ENCODE peak calls at places on chromosomes 11 and 22, in nine cellular contexts. One of them, this sample, is unnamed.

GRCh38 chr22:46609724-46610161 is 10.4 kb upstream of the GRAMD4 start:
- DNase-seq in naive thymus-derived CD4-positive, alpha-beta T cell: no peak
- DNase-seq in hepatocyte: no peak
- DNase-seq in brain microvascular endothelial cell: no peak
- DNase-seq in lower lobe of right lung: no peak
- DNase-seq in psoas muscle: no peak
- DNase-seq in body of pancreas: no peak
- DNase-seq in tibial nerve: no peak
- DNase-seq in PC-3: no peak
- DNase-seq in this sample: no peak

GRCh38 chr11:75388386-75389275 is 10.7 kb upstream of the RPS3 start:
- DNase-seq in naive thymus-derived CD4-positive, alpha-beta T cell: peak; percentile 64
- DNase-seq in hepatocyte: peak; percentile 81
- DNase-seq in brain microvascular endothelial cell: peak; percentile 69
- DNase-seq in lower lobe of right lung: peak; percentile 77
- DNase-seq in psoas muscle: peak; percentile 76
- DNase-seq in body of pancreas: peak; percentile 79
- DNase-seq in tibial nerve: peak; percentile 76
- DNase-seq in PC-3: peak; percentile 95
- DNase-seq in this sample: peak; percentile 79

GRCh38 chr22:37107779-37108621 is 1.5 kb downstream of the TMPRSS6 start:
- DNase-seq in naive thymus-derived CD4-positive, alpha-beta T cell: no peak
- DNase-seq in hepatocyte: peak; percentile 43
- DNase-seq in brain microvascular endothelial cell: no peak
- DNase-seq in lower lobe of right lung: no peak
- DNase-seq in psoas muscle: no peak
- DNase-seq in body of pancreas: no peak
- DNase-seq in tibial nerve: no peak
- DNase-seq in PC-3: no peak
- DNase-seq in this sample: no peak

GRCh38 chr11:80330302-80330701 is 889.5 kb upstream of the TENM4 start:
- DNase-seq in naive thymus-derived CD4-positive, alpha-beta T cell: no peak
- DNase-seq in hepatocyte: peak; percentile 48
- DNase-seq in brain microvascular endothelial cell: peak; percentile 82
- DNase-seq in lower lobe of right lung: no peak
- DNase-seq in psoas muscle: no peak
- DNase-seq in body of pancreas: no peak
- DNase-seq in tibial nerve: no peak
- DNase-seq in PC-3: peak; percentile 22
- DNase-seq in this sample: no peak

GRCh38 chr11:45665206-45665932 is at the start of gene CHST1:
- DNase-seq in naive thymus-derived CD4-positive, alpha-beta T cell: no peak
- DNase-seq in hepatocyte: peak; percentile 62
- DNase-seq in brain microvascular endothelial cell: no peak
- DNase-seq in lower lobe of right lung: no peak
- DNase-seq in psoas muscle: peak; percentile 77
- DNase-seq in body of pancreas: peak; percentile 65
- DNase-seq in tibial nerve: no peak
- DNase-seq in PC-3: no peak
- DNase-seq in this sample: peak; percentile 27

GRCh38 chr22:37431811-37432707 is 4.8 kb upstream of the ELFN2 start:
- DNase-seq in naive thymus-derived CD4-positive, alpha-beta T cell: no peak
- DNase-seq in hepatocyte: peak; percentile 75
- DNase-seq in brain microvascular endothelial cell: peak; percentile 97
- DNase-seq in lower lobe of right lung: no peak
- DNase-seq in psoas muscle: no peak
- DNase-seq in body of pancreas: no peak
- DNase-seq in tibial nerve: no peak
- DNase-seq in PC-3: peak; percentile 97
- DNase-seq in this sample: no peak

GRCh38 chr11:130315354-130315970 is 745 bp upstream of the ZBTB44 start:
- DNase-seq in naive thymus-derived CD4-positive, alpha-beta T cell: peak; percentile 51
- DNase-seq in hepatocyte: peak; percentile 13
- DNase-seq in brain microvascular endothelial cell: no peak
- DNase-seq in lower lobe of right lung: peak; percentile 73
- DNase-seq in psoas muscle: peak; percentile 57
- DNase-seq in body of pancreas: peak; percentile 46
- DNase-seq in tibial nerve: peak; percentile 4
- DNase-seq in PC-3: no peak
- DNase-seq in this sample: peak; percentile 57

GRCh38 chr11:119578466-119579220 is 150.4 kb downstream of the NECTIN1 start:
- DNase-seq in naive thymus-derived CD4-positive, alpha-beta T cell: no peak
- DNase-seq in hepatocyte: no peak
- DNase-seq in brain microvascular endothelial cell: no peak
- DNase-seq in lower lobe of right lung: no peak
- DNase-seq in psoas muscle: no peak
- DNase-seq in body of pancreas: peak; percentile 53
- DNase-seq in tibial nerve: no peak
- DNase-seq in PC-3: peak; percentile 92
- DNase-seq in this sample: no peak

GRCh38 chr11:116725434-116726221 is 47.2 kb downstream of the BUD13 start:
- DNase-seq in naive thymus-derived CD4-positive, alpha-beta T cell: no peak
- DNase-seq in hepatocyte: no peak
- DNase-seq in brain microvascular endothelial cell: peak; percentile 53
- DNase-seq in lower lobe of right lung: no peak
- DNase-seq in psoas muscle: no peak
- DNase-seq in body of pancreas: peak; percentile 25
- DNase-seq in tibial nerve: no peak
- DNase-seq in PC-3: no peak
- DNase-seq in this sample: no peak

GRCh38 chr11:64268687-64269379 is 15.6 kb downstream of the BAD start:
- DNase-seq in naive thymus-derived CD4-positive, alpha-beta T cell: peak; percentile 22
- DNase-seq in hepatocyte: peak; percentile 71
- DNase-seq in brain microvascular endothelial cell: peak; percentile 35
- DNase-seq in lower lobe of right lung: peak; percentile 84
- DNase-seq in psoas muscle: peak; percentile 90
- DNase-seq in body of pancreas: peak; percentile 70
- DNase-seq in tibial nerve: peak; percentile 36
- DNase-seq in PC-3: peak; percentile 58
- DNase-seq in this sample: peak; percentile 82

GRCh38 chr11:6191733-6192132 is 7.3 kb upstream of the OR52W1 start:
- DNase-seq in naive thymus-derived CD4-positive, alpha-beta T cell: no peak
- DNase-seq in hepatocyte: no peak
- DNase-seq in brain microvascular endothelial cell: no peak
- DNase-seq in lower lobe of right lung: no peak
- DNase-seq in psoas muscle: no peak
- DNase-seq in body of pancreas: no peak
- DNase-seq in tibial nerve: no peak
- DNase-seq in PC-3: no peak
- DNase-seq in this sample: no peak

GRCh38 chr22:44523981-44524759 is 26.1 kb upstream of the RTL6 start:
- DNase-seq in naive thymus-derived CD4-positive, alpha-beta T cell: no peak
- DNase-seq in hepatocyte: peak; percentile 76
- DNase-seq in brain microvascular endothelial cell: peak; percentile 93
- DNase-seq in lower lobe of right lung: no peak
- DNase-seq in psoas muscle: no peak
- DNase-seq in body of pancreas: peak; percentile 29
- DNase-seq in tibial nerve: no peak
- DNase-seq in PC-3: no peak
- DNase-seq in this sample: peak; percentile 30

GRCh38 chr11:72641900-72642814 is 32.1 kb downstream of the PDE2A start:
- DNase-seq in naive thymus-derived CD4-positive, alpha-beta T cell: no peak
- DNase-seq in hepatocyte: peak; percentile 51
- DNase-seq in brain microvascular endothelial cell: no peak
- DNase-seq in lower lobe of right lung: peak; percentile 61
- DNase-seq in psoas muscle: peak; percentile 71
- DNase-seq in body of pancreas: peak; percentile 32
- DNase-seq in tibial nerve: no peak
- DNase-seq in PC-3: peak; percentile 40
- DNase-seq in this sample: peak; percentile 33

GRCh38 chr22:22702159-22702873 is 57.9 kb downstream of the GGTLC2 start:
- DNase-seq in naive thymus-derived CD4-positive, alpha-beta T cell: no peak
- DNase-seq in hepatocyte: peak; percentile 60
- DNase-seq in brain microvascular endothelial cell: no peak
- DNase-seq in lower lobe of right lung: no peak
- DNase-seq in psoas muscle: no peak
- DNase-seq in body of pancreas: no peak
- DNase-seq in tibial nerve: no peak
- DNase-seq in PC-3: peak; percentile 49
- DNase-seq in this sample: peak; percentile 35

GRCh38 chr11:3369366-3369765 is 9.6 kb downstream of the ZNF195 start:
- DNase-seq in naive thymus-derived CD4-positive, alpha-beta T cell: no peak
- DNase-seq in hepatocyte: no peak
- DNase-seq in brain microvascular endothelial cell: no peak
- DNase-seq in lower lobe of right lung: no peak
- DNase-seq in psoas muscle: no peak
- DNase-seq in body of pancreas: no peak
- DNase-seq in tibial nerve: no peak
- DNase-seq in PC-3: no peak
- DNase-seq in this sample: no peak

GRCh38 chr11:3368199-3368598 is 10.7 kb downstream of the ZNF195 start:
- DNase-seq in naive thymus-derived CD4-positive, alpha-beta T cell: no peak
- DNase-seq in hepatocyte: no peak
- DNase-seq in brain microvascular endothelial cell: no peak
- DNase-seq in lower lobe of right lung: no peak
- DNase-seq in psoas muscle: no peak
- DNase-seq in body of pancreas: no peak
- DNase-seq in tibial nerve: no peak
- DNase-seq in PC-3: peak; percentile 22
- DNase-seq in this sample: no peak

GRCh38 chr11:3375552-3375951 is 3.4 kb downstream of the ZNF195 start:
- DNase-seq in naive thymus-derived CD4-positive, alpha-beta T cell: no peak
- DNase-seq in hepatocyte: no peak
- DNase-seq in brain microvascular endothelial cell: no peak
- DNase-seq in lower lobe of right lung: no peak
- DNase-seq in psoas muscle: no peak
- DNase-seq in body of pancreas: no peak
- DNase-seq in tibial nerve: no peak
- DNase-seq in PC-3: no peak
- DNase-seq in this sample: no peak

GRCh38 chr11:3367221-3367620 is 11.7 kb downstream of the ZNF195 start:
- DNase-seq in naive thymus-derived CD4-positive, alpha-beta T cell: no peak
- DNase-seq in hepatocyte: no peak
- DNase-seq in brain microvascular endothelial cell: no peak
- DNase-seq in lower lobe of right lung: no peak
- DNase-seq in psoas muscle: no peak
- DNase-seq in body of pancreas: no peak
- DNase-seq in tibial nerve: no peak
- DNase-seq in PC-3: no peak
- DNase-seq in this sample: no peak

DNA sequence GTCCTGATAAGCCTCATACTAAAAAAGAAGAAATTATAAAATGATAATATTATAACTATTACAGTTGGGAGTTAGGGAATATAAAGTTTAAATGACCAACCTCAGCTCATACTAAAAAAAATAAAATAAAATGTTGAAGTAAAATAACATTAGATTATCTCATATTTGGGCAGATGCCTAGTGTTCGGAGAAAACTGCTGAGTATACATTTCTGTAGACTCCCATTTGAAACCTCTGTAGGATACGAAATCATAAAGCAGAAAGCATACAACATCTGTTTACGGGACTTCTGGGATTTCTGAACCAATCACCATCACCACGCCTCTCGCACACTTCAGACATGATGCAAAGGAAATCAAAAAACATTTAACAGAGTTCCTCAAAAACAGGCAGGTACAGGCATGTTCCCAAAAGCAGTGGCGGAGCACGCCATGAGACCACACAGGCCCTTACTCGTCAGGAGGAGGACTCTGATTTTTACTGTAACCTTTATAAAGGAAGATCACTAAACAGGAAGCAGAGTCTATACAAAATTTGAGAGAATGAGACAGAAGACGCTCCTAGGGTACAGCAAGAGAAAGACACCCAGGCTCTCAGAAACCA is 8.6 kb downstream of the ZNF195 start:
- DNase-seq in naive thymus-derived CD4-positive, alpha-beta T cell: no peak
- DNase-seq in hepatocyte: no peak
- DNase-seq in brain microvascular endothelial cell: no peak
- DNase-seq in lower lobe of right lung: no peak
- DNase-seq in psoas muscle: no peak
- DNase-seq in body of pancreas: no peak
- DNase-seq in tibial nerve: no peak
- DNase-seq in PC-3: no peak
- DNase-seq in this sample: no peak
- H3K36me3 ChIP-seq in naive thymus-derived CD4-positive, alpha-beta T cell: peaks cover 93% of the 10 kb centered on the region
- H3K36me3 ChIP-seq in hepatocyte: peaks cover 25% of the 10 kb centered on the region
- H3K36me3 ChIP-seq in brain microvascular endothelial cell: peaks cover 65% of the 10 kb centered on the region
- H3K36me3 ChIP-seq in lower lobe of right lung: peaks cover 71% of the 10 kb centered on the region
- H3K36me3 ChIP-seq in psoas muscle: peaks cover 82% of the 10 kb centered on the region
- H3K36me3 ChIP-seq in body of pancreas: peaks cover 6% of the 10 kb centered on the region
- H3K36me3 ChIP-seq in tibial nerve: peaks cover 88% of the 10 kb centered on the region
- H3K36me3 ChIP-seq in PC-3: peaks cover 96% of the 10 kb centered on the region
- H3K36me3 ChIP-seq in this sample: peaks cover 38% of the 10 kb centered on the region

GRCh38 chr22:27987557-27987956 is 68.5 kb upstream of the PITPNB start:
- DNase-seq in naive thymus-derived CD4-positive, alpha-beta T cell: no peak
- DNase-seq in hepatocyte: no peak
- DNase-seq in brain microvascular endothelial cell: peak; percentile 79
- DNase-seq in lower lobe of right lung: no peak
- DNase-seq in psoas muscle: no peak
- DNase-seq in body of pancreas: no peak
- DNase-seq in tibial nerve: no peak
- DNase-seq in PC-3: no peak
- DNase-seq in this sample: no peak
- H3K36me3 ChIP-seq in naive thymus-derived CD4-positive, alpha-beta T cell: peaks cover 18% of the 10 kb centered on the region
- H3K36me3 ChIP-seq in hepatocyte: no peaks in the 10 kb centered on the region
- H3K36me3 ChIP-seq in brain microvascular endothelial cell: no peaks in the 10 kb centered on the region
- H3K36me3 ChIP-seq in lower lobe of right lung: peaks cover 93% of the 10 kb centered on the region
- H3K36me3 ChIP-seq in psoas muscle: peaks cover 31% of the 10 kb centered on the region
- H3K36me3 ChIP-seq in body of pancreas: no peaks in the 10 kb centered on the region
- H3K36me3 ChIP-seq in tibial nerve: peaks cover 86% of the 10 kb centered on the region
- H3K36me3 ChIP-seq in PC-3: no peaks in the 10 kb centered on the region
- H3K36me3 ChIP-seq in this sample: no peaks in the 10 kb centered on the region

DNA sequence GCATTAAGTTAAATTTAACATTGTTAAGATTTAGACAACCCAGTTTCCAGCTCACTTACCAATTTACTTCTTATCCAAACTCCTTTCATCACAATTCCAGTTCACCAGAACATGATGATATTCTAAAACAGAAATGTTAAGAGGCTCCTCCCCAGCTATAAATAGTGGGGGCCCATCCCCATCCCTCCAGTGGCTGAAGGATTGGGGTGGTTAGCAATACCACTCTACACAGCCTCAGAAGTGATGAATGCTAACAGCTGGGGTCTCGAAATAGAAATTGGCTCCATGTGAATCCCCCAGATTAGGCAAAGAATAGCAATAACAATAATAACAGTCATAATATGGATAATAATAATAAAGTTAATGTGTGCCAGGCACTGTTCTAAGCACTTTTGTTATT is 97.9 kb upstream of the NCAM1 start:
- DNase-seq in naive thymus-derived CD4-positive, alpha-beta T cell: no peak
- DNase-seq in hepatocyte: no peak
- DNase-seq in brain microvascular endothelial cell: no peak
- DNase-seq in lower lobe of right lung: no peak
- DNase-seq in psoas muscle: no peak
- DNase-seq in body of pancreas: no peak
- DNase-seq in tibial nerve: no peak
- DNase-seq in PC-3: no peak
- DNase-seq in this sample: no peak
- H3K36me3 ChIP-seq in naive thymus-derived CD4-positive, alpha-beta T cell: no peaks in the 10 kb centered on the region
- H3K36me3 ChIP-seq in hepatocyte: no peaks in the 10 kb centered on the region
- H3K36me3 ChIP-seq in brain microvascular endothelial cell: no peaks in the 10 kb centered on the region
- H3K36me3 ChIP-seq in lower lobe of right lung: no peaks in the 10 kb centered on the region
- H3K36me3 ChIP-seq in psoas muscle: no peaks in the 10 kb centered on the region
- H3K36me3 ChIP-seq in body of pancreas: no peaks in the 10 kb centered on the region
- H3K36me3 ChIP-seq in tibial nerve: no peaks in the 10 kb centered on the region
- H3K36me3 ChIP-seq in PC-3: no peaks in the 10 kb centered on the region
- H3K36me3 ChIP-seq in this sample: no peaks in the 10 kb centered on the region

DNA sequence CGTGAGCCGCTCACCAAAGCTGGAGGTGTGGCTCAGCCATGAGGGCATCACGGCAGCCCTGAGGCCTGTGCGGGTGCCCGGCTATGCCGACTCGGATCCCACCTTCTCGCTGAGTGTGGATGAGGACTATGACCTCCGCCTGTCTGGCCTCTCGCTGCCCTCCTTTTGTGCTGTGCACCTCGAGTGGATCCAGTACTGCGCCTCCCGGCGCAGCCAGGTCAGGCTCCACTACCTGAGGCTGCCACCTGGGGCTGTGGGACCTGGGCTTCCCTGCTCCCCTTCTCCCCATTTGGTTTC is 3.8 kb upstream of the SIPA1 start:
- DNase-seq in naive thymus-derived CD4-positive, alpha-beta T cell: no peak
- DNase-seq in hepatocyte: no peak
- DNase-seq in brain microvascular endothelial cell: no peak
- DNase-seq in lower lobe of right lung: no peak
- DNase-seq in psoas muscle: no peak
- DNase-seq in body of pancreas: no peak
- DNase-seq in tibial nerve: no peak
- DNase-seq in PC-3: no peak
- DNase-seq in this sample: no peak
- H3K36me3 ChIP-seq in naive thymus-derived CD4-positive, alpha-beta T cell: peaks cover 75% of the 10 kb centered on the region
- H3K36me3 ChIP-seq in hepatocyte: no peaks in the 10 kb centered on the region
- H3K36me3 ChIP-seq in brain microvascular endothelial cell: peaks cover 58% of the 10 kb centered on the region
- H3K36me3 ChIP-seq in lower lobe of right lung: peaks cover 81% of the 10 kb centered on the region
- H3K36me3 ChIP-seq in psoas muscle: peaks cover 79% of the 10 kb centered on the region
- H3K36me3 ChIP-seq in body of pancreas: peaks cover 8% of the 10 kb centered on the region
- H3K36me3 ChIP-seq in tibial nerve: peaks cover 80% of the 10 kb centered on the region
- H3K36me3 ChIP-seq in PC-3: peaks cover 54% of the 10 kb centered on the region
- H3K36me3 ChIP-seq in this sample: peaks cover 35% of the 10 kb centered on the region